ENCODE peak calls at places on chromosomes 4 and X, in six cellular contexts. K, X, U, C, R and O are unnamed samples.

GRCh38 chrX:101415180-101416130 is 7.4 kb downstream of the HNRNPH2 start:
- DNase-seq in K (peak; percentile 57), X (no peak), U (peak; percentile 72), C (no peak), R (no peak), O (peak; percentile 39)

GRCh38 chr4:159383569-159383934 is 280.7 kb downstream of the RAPGEF2 start:
- DNase-seq in K (no peak), X (no peak), U (no peak), C (no peak), R (no peak), O (no peak)

GRCh38 chrX:80578518-80579105 is 158.4 kb downstream of the TENT5D start:
- DNase-seq in K (no peak), X (no peak), U (peak; percentile 56), C (no peak), R (no peak), O (no peak)

GRCh38 chrX:54808605-54809483 is 1.3 kb downstream of the MAGED2 start:
- DNase-seq in K (peak; percentile 89), X (peak; percentile 94), U (peak; percentile 92), C (peak; percentile 92), R (peak; percentile 97), O (peak; percentile 85)

GRCh38 chr4:73764513-73764912 is 24.1 kb downstream of the CXCL8 start:
- DNase-seq in K (no peak), X (no peak), U (no peak), C (no peak), R (no peak), O (no peak)

GRCh38 chrX:14801136-14801535 is 71.7 kb downstream of the FANCB start:
- DNase-seq in K (no peak), X (no peak), U (no peak), C (no peak), R (no peak), O (no peak)

GRCh38 chr4:132809298-132810032 is 339.6 kb upstream of the PCDH10 start:
- DNase-seq in K (peak; percentile 2), X (no peak), U (no peak), C (no peak), R (no peak), O (no peak)

GRCh38 chr4:62709618-62710252 is 1509.6 kb downstream of the ADGRL3 start:
- DNase-seq in K (no peak), X (no peak), U (peak; percentile 6), C (no peak), R (no peak), O (no peak)

GRCh38 chrX:40127052-40127451 is 29.3 kb upstream of the BCOR start:
- DNase-seq in K (no peak), X (no peak), U (no peak), C (no peak), R (no peak), O (no peak)

GRCh38 chr4:77232653-77233052 is 75.6 kb downstream of the CCNG2 start:
- DNase-seq in K (no peak), X (no peak), U (peak; percentile 4), C (no peak), R (no peak), O (no peak)

GRCh38 chrX:5726246-5726645 is 502.4 kb downstream of the NLGN4X start:
- DNase-seq in K (no peak), X (no peak), U (no peak), C (no peak), R (no peak), O (no peak)

GRCh38 chr4:158282252-158282651 is 72.0 kb downstream of the TMEM144 start:
- DNase-seq in K (no peak), X (no peak), U (peak; percentile 51), C (no peak), R (no peak), O (no peak)

GRCh38 chr4:10020106-10020505 is 1.2 kb downstream of the SLC2A9 start:
- DNase-seq in K (no peak), X (no peak), U (no peak), C (no peak), R (no peak), O (no peak)

GRCh38 chr4:123452585-123452984 is 56.0 kb downstream of the SPRY1 start:
- DNase-seq in K (no peak), X (no peak), U (no peak), C (no peak), R (peak; percentile 76), O (peak; percentile 83)

GRCh38 chrX:44872319-44872816 is 620 bp upstream of the KDM6A start:
- DNase-seq in K (peak; percentile 40), X (peak; percentile 76), U (peak; percentile 49), C (no peak), R (peak; percentile 77), O (peak; percentile 12)

GRCh38 chr4:4613641-4614286 is 71.9 kb upstream of the STX18 start:
- DNase-seq in K (no peak), X (no peak), U (no peak), C (no peak), R (no peak), O (no peak)

GRCh38 chrX:49042581-49043219 is 457 bp downstream of the TFE3 start:
- DNase-seq in K (no peak), X (no peak), U (no peak), C (no peak), R (no peak), O (no peak)

GRCh38 chrX:20530319-20530979 is 263.7 kb upstream of the RPS6KA3 start:
- DNase-seq in K (peak; percentile 41), X (peak; percentile 69), U (peak; percentile 47), C (no peak), R (peak; percentile 74), O (peak; percentile 44)

GRCh38 chr4:33060873-33061542 is 2340.8 kb downstream of the PCDH7 start:
- DNase-seq in K (peak; percentile 0), X (no peak), U (peak; percentile 9), C (no peak), R (no peak), O (peak; percentile 28)

GRCh38 chr4:67885727-67886126 is 1.9 kb upstream of the TMPRSS11D start:
- DNase-seq in K (no peak), X (no peak), U (no peak), C (no peak), R (no peak), O (no peak)

GRCh38 chr4:78818530-78818929 is 42.4 kb downstream of the BMP2K start:
- DNase-seq in K (no peak), X (no peak), U (no peak), C (no peak), R (no peak), O (no peak)

GRCh38 chrX:139204903-139205667 is 325.5 kb upstream of the F9 start:
- DNase-seq in K (peak; percentile 15), X (peak; percentile 62), U (peak; percentile 66), C (peak; percentile 84), R (peak; percentile 70), O (no peak)
- TF ChIP-seq POLR2A in K (no peak), X (no peak), U (peak; percentile 70), C (no peak), R (no peak), O (no peak)

GRCh38 chr4:24094726-24095125 is 204.9 kb upstream of the PPARGC1A start:
- DNase-seq in K (no peak), X (no peak), U (no peak), C (no peak), R (no peak), O (no peak)

GRCh38 chr4:24093446-24093845 is 203.6 kb upstream of the PPARGC1A start:
- DNase-seq in K (no peak), X (no peak), U (no peak), C (no peak), R (no peak), O (no peak)

GRCh38 chr4:24091632-24092240 is 201.9 kb upstream of the PPARGC1A start:
- DNase-seq in K (no peak), X (no peak), U (no peak), C (no peak), R (no peak), O (no peak)

DNA sequence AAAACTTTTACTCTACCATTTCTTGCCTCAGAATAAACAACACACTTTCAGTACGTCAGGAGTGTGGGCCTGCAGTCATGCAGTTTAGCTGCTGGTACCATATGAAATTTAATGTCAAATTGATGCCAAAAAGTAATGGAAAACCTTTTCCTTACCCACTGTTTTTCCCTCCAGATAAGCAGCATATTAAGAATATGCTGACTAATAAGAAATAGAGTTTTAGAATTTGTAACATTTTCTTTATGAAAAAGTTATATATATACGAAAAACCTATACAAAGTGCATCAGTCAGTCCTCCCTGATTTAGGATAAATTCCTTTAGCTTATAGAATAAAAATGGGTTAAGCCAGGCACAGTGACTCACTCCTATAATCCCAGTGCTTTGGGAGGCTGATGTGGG is 206.8 kb upstream of the PPARGC1A start:
- DNase-seq in K (no peak), X (no peak), U (no peak), C (no peak), R (no peak), O (no peak)
- H3K4me3 ChIP-seq in K (no peak overlapping the region), X (no peak overlapping the region), U (no peak overlapping the region), C (no peak overlapping the region), R (no peak overlapping the region), O (no peak overlapping the region)

GRCh38 chr4:38560763-38561558 is 103.0 kb upstream of the KLF3 start:
- DNase-seq in K (no peak), X (no peak), U (no peak), C (no peak), R (no peak), O (no peak)
- TF ChIP-seq EP300 in K (no peak), X (no peak), U (no peak), C (no peak), R (no peak), O (no peak)

GRCh38 chr4:6746721-6747689 is 31.0 kb downstream of the BLOC1S4 start:
- DNase-seq in K (no peak), X (no peak), U (no peak), C (peak; percentile 93), R (no peak), O (no peak)
- TF ChIP-seq POLR2A in K (no peak), X (no peak), U (no peak), C (peak; percentile 4), R (no peak), O (no peak)

DNA sequence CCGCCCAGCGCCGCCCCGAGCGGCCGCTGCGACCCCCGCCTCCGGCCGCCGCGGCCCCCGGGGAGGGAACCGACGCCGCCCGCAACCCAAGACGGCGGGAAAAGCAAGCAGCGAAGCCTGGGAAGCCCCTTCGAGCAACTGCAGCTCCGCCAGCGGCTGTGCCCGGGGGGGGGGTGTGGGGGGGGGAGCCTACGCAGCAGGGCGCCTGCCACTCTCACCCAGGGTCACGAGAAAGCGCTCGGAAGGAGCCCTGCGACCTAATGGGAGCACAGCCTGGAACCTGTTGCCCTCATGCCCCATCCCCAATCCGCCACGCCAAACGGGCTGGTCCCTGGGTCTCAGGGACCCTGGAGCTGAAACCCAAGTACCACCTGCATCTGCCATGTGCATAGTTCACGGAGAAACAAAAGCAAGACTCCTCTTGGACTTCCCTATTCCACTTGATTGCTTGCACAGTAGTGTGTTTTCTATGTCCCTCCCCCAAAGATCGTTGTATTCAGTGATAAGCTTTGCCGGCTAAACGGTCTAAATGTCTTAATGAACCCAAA is 318 bp upstream of the GAB3 start:
- DNase-seq in K (no peak), X (no peak), U (peak; percentile 71), C (no peak), R (no peak), O (no peak)
- H3K4me3 ChIP-seq in K (peak overlapping the region; percentile 67), X (peak overlapping the region; percentile 50), U (peak overlapping the region; percentile 69), C (peak overlapping the region; percentile 59), R (peak overlapping the region; percentile 57), O (peak overlapping the region; percentile 62)

GRCh38 chr4:147794787-147795413 is 63.0 kb downstream of the ARHGAP10 start:
- DNase-seq in K (no peak), X (no peak), U (no peak), C (no peak), R (no peak), O (no peak)
- TF ChIP-seq EP300 in K (no peak), X (no peak), U (no peak), C (no peak), R (no peak), O (no peak)

GRCh38 chr4:1346781-1347409 is at the start of gene UVSSA:
- DNase-seq in K (peak; percentile 98), X (peak; percentile 100), U (peak; percentile 99), C (peak; percentile 100), R (peak; percentile 100), O (peak; percentile 100)
- TF ChIP-seq POLR2A in K (peak; percentile 47), X (peak; percentile 82), U (peak; percentile 39), C (peak; percentile 97), R (no peak), O (peak; percentile 95)